ENCODE peak calls at places on chromosomes 6 and 20, in seven cellular contexts. O, I, W, Y, S, R and B are unnamed samples.

GRCh38 chr6:116945809-116946208 is 68.8 kb downstream of the RFX6 start:
- DNase-seq in O (no peak), I (no peak), W (no peak), Y (no peak), S (no peak), R (no peak), B (no peak)

GRCh38 chr20:41141153-41141815 is 3.9 kb downstream of the PLCG1 start:
- DNase-seq in O (no peak), I (no peak), W (no peak), Y (no peak), S (no peak), R (no peak), B (no peak)

GRCh38 chr20:44023515-44024371 is 109.1 kb downstream of the TOX2 start:
- DNase-seq in O (no peak), I (peak; percentile 89), W (no peak), Y (no peak), S (no peak), R (no peak), B (peak; percentile 64)

GRCh38 chr6:166305562-166306117 is 2.6 kb downstream of the PRR18 start:
- DNase-seq in O (no peak), I (no peak), W (no peak), Y (no peak), S (no peak), R (no peak), B (no peak)

GRCh38 chr6:33215761-33216649 is 7.7 kb downstream of the RING1 start:
- DNase-seq in O (peak; percentile 53), I (no peak), W (no peak), Y (no peak), S (no peak), R (no peak), B (no peak)

GRCh38 chr20:52235129-52235528 is 43.5 kb upstream of the ZFP64 start:
- DNase-seq in O (no peak), I (no peak), W (no peak), Y (no peak), S (no peak), R (no peak), B (peak; percentile 62)

GRCh38 chr20:57509665-57510237 is 15.2 kb downstream of the CTCFL start:
- DNase-seq in O (no peak), I (no peak), W (peak; percentile 48), Y (no peak), S (no peak), R (no peak), B (no peak)

GRCh38 chr6:137264308-137265075 is 45.3 kb upstream of the IFNGR1 start:
- DNase-seq in O (no peak), I (no peak), W (no peak), Y (no peak), S (no peak), R (no peak), B (no peak)

DNA sequence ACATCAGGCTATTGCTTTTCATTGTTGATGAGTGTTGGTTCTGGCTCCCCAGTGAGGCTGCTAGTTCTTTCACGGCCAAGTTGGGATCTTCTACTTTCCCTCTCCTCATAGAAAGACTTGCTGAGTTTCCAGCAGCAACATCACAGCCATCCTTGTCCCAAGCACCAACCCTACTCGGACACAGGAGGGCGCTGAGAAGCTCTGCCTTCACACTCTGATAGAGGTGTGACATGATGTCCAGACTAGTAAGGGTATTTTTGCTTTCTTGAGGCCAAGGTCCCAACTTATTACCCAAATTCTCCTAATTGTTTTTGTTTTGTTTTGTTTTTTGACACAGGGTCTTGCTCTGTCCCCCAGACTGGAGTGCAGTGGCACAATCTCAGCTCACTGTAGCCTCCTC is 3.0 kb upstream of the GCM1 start:
- DNase-seq in O (no peak), I (no peak), W (no peak), Y (no peak), S (no peak), R (no peak), B (no peak)
- TF ChIP-seq CTCF in O (no peak), I (no peak), W (no peak), Y (peak; percentile 43), S (no peak), R (peak; percentile 43), B (peak; percentile 17)

DNA sequence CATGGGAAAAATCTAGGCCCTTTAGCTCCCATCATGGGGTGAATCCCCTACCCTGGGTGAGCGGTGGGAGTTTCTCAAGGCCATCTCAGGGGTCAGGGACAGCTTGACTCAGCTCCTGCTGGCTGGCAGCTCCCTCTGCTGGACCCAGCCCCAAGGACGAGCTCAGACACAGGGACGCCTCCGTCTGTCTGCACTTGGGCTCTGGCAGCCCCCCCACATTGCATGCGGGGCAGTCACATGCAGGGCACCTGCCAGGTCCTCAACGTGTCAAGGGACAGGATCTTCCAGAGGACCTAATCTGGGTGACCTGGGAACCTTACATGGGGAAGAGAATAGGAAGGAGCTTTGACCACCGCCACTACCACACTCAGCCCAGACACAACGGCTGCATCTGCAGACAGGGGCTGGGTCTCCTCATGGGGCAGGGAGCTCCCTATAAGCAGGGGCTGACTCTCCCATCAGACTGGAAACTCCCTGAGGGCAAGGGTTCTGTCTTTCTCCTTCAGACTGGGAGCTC is 173.4 kb downstream of the MRPL14 start:
- DNase-seq in O (no peak), I (peak; percentile 90), W (peak; percentile 49), Y (peak; percentile 69), S (peak; percentile 40), R (peak; percentile 12), B (no peak)
- TF ChIP-seq CTCF in O (no peak), I (no peak), W (peak; percentile 34), Y (peak; percentile 58), S (no peak), R (peak; percentile 35), B (peak; percentile 41)

DNA sequence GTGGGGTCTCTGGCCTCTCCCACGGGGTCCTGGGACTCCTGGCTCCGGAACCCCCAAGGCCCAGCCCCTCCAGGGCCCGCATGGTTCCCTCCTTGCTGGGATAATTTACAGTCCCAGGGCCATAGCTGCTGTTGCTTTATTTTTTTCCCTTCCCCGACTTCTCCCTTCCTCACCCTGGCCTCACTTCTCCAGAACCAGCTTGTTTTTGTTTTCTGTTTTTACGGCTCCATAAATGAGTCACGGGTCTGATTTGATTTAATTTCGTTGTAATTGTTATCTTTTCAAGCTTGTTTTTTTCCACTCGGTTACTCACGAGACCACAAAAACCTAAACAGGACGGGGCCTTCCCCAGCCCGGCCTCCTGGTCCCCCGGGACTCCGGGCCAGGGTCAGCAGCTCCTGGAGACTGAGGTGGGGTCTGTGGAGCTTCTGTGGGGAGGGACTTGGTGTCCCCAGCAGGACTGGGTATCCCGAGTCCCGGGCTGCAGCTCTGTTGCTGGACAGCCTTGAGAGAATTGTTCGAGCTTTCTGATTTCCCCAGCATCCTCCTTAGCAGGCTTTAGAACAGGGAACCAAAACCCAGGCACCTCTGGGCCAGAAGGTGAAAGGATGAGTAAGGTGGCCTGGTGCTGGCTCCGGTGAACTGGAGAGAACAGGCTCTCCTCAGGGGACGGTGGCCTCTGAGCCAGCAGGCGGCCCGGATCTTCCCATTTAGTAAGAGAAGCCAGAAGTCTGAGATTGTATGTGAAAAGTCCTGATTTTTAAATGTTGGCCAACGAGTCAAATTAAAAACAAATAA is 94.9 kb downstream of the CEBPB start:
- DNase-seq in O (no peak), I (no peak), W (no peak), Y (no peak), S (peak; percentile 85), R (no peak), B (no peak)
- TF ChIP-seq CTCF in O (no peak), I (no peak), W (no peak), Y (no peak), S (peak; percentile 3), R (no peak), B (no peak)

GRCh38 chr6:38337819-38338465 is 301.8 kb downstream of the BTBD9 start:
- DNase-seq in O (no peak), I (no peak), W (no peak), Y (no peak), S (no peak), R (no peak), B (no peak)
- TF ChIP-seq CTCF in O (no peak), I (no peak), W (no peak), Y (peak; percentile 42), S (no peak), R (no peak), B (peak; percentile 41)

GRCh38 chr20:47535994-47536393 is 34.3 kb downstream of the NCOA3 start:
- DNase-seq in O (no peak), I (no peak), W (no peak), Y (no peak), S (no peak), R (no peak), B (no peak)

GRCh38 chr20:47534405-47534804 is 32.7 kb downstream of the NCOA3 start:
- DNase-seq in O (no peak), I (no peak), W (no peak), Y (no peak), S (no peak), R (no peak), B (no peak)

GRCh38 chr20:47533518-47534062 is 31.9 kb downstream of the NCOA3 start:
- DNase-seq in O (no peak), I (no peak), W (no peak), Y (no peak), S (no peak), R (no peak), B (no peak)

GRCh38 chr20:47532002-47532401 is 30.3 kb downstream of the NCOA3 start:
- DNase-seq in O (no peak), I (no peak), W (no peak), Y (no peak), S (no peak), R (no peak), B (no peak)

DNA sequence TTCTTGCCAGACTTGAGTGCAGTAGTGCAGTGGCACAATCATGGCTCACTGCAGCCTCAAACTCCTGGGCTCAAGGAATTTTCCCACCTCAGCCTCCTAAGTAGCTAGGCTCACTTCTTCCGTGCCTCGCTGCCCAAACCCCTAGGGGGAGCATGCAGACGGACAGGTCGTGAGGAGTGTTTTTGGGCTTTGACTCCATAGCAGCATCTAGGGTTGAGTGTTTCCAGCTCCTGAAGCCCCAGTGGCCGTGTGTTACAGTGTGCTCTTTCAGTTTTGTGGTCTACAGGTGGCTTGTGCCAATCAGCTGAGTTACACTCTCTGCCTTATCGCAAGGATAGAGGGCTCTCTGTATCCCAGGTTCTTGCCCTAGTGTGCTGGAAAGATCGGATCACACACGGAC is 33.4 kb downstream of the NCOA3 start:
- DNase-seq in O (no peak), I (no peak), W (peak; percentile 14), Y (no peak), S (no peak), R (no peak), B (no peak)
- TF ChIP-seq CTCF in O (no peak), I (no peak), W (no peak), Y (peak; percentile 47), S (no peak), R (peak; percentile 41), B (no peak)

DNA sequence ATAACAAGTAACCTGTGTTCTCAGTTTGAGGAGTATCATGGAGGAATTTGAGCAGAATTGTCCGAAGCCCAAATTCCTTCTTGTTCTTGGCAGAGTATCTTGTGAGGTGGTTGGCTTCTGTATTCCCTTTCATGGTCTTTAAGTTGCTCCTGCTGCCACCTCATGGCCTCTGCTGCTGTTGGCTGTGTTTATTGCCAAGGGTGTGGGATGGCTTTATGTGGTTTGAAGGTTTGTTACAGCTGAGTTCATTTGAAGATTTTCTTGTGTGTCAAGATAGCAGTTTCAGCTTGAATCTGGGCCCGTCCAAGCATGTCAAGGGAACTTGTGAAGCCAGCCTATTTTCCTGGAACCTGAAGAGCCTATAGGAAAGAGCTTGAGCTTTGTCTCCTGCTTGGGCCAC is 20.2 kb upstream of the TTK start:
- DNase-seq in O (no peak), I (no peak), W (peak; percentile 6), Y (no peak), S (no peak), R (peak; percentile 83), B (no peak)
- TF ChIP-seq CTCF in O (no peak), I (no peak), W (no peak), Y (no peak), S (no peak), R (peak; percentile 93), B (no peak)